ENCODE peak calls at places on chromosomes 3 and 15, in nine cellular contexts. One of them, this sample, is unnamed.

GRCh38 chr3:43155464-43156121 is 49.7 kb upstream of the POMGNT2 start:
- DNase-seq in iPS DF 6.9: peak
- DNase-seq in ELR: peak
- DNase-seq in cardiac muscle cell: peak
- DNase-seq in psoas muscle: peak
- DNase-seq in transverse colon: peak
- DNase-seq in glutamatergic neuron: peak
- DNase-seq in NAMALWA: no peak
- DNase-seq in effector CD4-positive, alpha-beta T cell: no peak
- DNase-seq in this sample: peak

GRCh38 chr15:68325721-68326120 is 48.2 kb downstream of the FEM1B start:
- DNase-seq in ELR: no peak
- DNase-seq in psoas muscle: no peak
- DNase-seq in iPS DF 6.9: no peak
- DNase-seq in effector CD4-positive, alpha-beta T cell: no peak
- DNase-seq in glutamatergic neuron: no peak
- DNase-seq in cardiac muscle cell: no peak
- DNase-seq in NAMALWA: no peak
- DNase-seq in transverse colon: no peak
- DNase-seq in this sample: no peak

GRCh38 chr15:82086243-82086995 is 40.6 kb upstream of the MEX3B start:
- DNase-seq in effector CD4-positive, alpha-beta T cell: no peak
- DNase-seq in transverse colon: no peak
- DNase-seq in iPS DF 6.9: no peak
- DNase-seq in cardiac muscle cell: no peak
- DNase-seq in NAMALWA: no peak
- DNase-seq in ELR: no peak
- DNase-seq in psoas muscle: no peak
- DNase-seq in glutamatergic neuron: no peak
- DNase-seq in this sample: no peak

GRCh38 chr3:43014216-43014615 is 35.1 kb downstream of the GASK1A start:
- DNase-seq in iPS DF 6.9: no peak
- DNase-seq in psoas muscle: no peak
- DNase-seq in ELR: no peak
- DNase-seq in glutamatergic neuron: no peak
- DNase-seq in cardiac muscle cell: no peak
- DNase-seq in NAMALWA: no peak
- DNase-seq in transverse colon: no peak
- DNase-seq in effector CD4-positive, alpha-beta T cell: no peak
- DNase-seq in this sample: no peak

GRCh38 chr15:41942886-41943285 is 29.5 kb downstream of the EHD4 start:
- DNase-seq in ELR: no peak
- DNase-seq in transverse colon: no peak
- DNase-seq in NAMALWA: no peak
- DNase-seq in cardiac muscle cell: no peak
- DNase-seq in glutamatergic neuron: no peak
- DNase-seq in effector CD4-positive, alpha-beta T cell: no peak
- DNase-seq in iPS DF 6.9: no peak
- DNase-seq in psoas muscle: no peak
- DNase-seq in this sample: peak

GRCh38 chr3:115475178-115476041 is 147.9 kb upstream of the GAP43 start:
- DNase-seq in iPS DF 6.9: no peak
- DNase-seq in glutamatergic neuron: no peak
- DNase-seq in NAMALWA: no peak
- DNase-seq in psoas muscle: no peak
- DNase-seq in cardiac muscle cell: peak
- DNase-seq in transverse colon: no peak
- DNase-seq in effector CD4-positive, alpha-beta T cell: no peak
- DNase-seq in ELR: no peak
- DNase-seq in this sample: no peak

GRCh38 chr3:195883801-195884200 is 24.6 kb downstream of the TNK2 start:
- DNase-seq in effector CD4-positive, alpha-beta T cell: no peak
- DNase-seq in glutamatergic neuron: no peak
- DNase-seq in psoas muscle: no peak
- DNase-seq in ELR: no peak
- DNase-seq in transverse colon: no peak
- DNase-seq in NAMALWA: no peak
- DNase-seq in iPS DF 6.9: no peak
- DNase-seq in cardiac muscle cell: no peak
- DNase-seq in this sample: no peak

GRCh38 chr15:65355173-65355982 is 22.4 kb downstream of the IGDCC3 start:
- DNase-seq in effector CD4-positive, alpha-beta T cell: no peak
- DNase-seq in cardiac muscle cell: peak
- DNase-seq in transverse colon: no peak
- DNase-seq in ELR: no peak
- DNase-seq in iPS DF 6.9: no peak
- DNase-seq in psoas muscle: no peak
- DNase-seq in glutamatergic neuron: peak
- DNase-seq in NAMALWA: no peak
- DNase-seq in this sample: peak

GRCh38 chr3:89649431-89649830 is 542.0 kb downstream of the EPHA3 start:
- DNase-seq in psoas muscle: no peak
- DNase-seq in effector CD4-positive, alpha-beta T cell: no peak
- DNase-seq in cardiac muscle cell: no peak
- DNase-seq in iPS DF 6.9: no peak
- DNase-seq in ELR: no peak
- DNase-seq in transverse colon: no peak
- DNase-seq in glutamatergic neuron: no peak
- DNase-seq in NAMALWA: no peak
- DNase-seq in this sample: no peak

GRCh38 chr15:48924528-48925393 is 39.0 kb downstream of the SHC4 start:
- DNase-seq in NAMALWA: no peak
- DNase-seq in glutamatergic neuron: no peak
- DNase-seq in ELR: no peak
- DNase-seq in psoas muscle: no peak
- DNase-seq in transverse colon: no peak
- DNase-seq in effector CD4-positive, alpha-beta T cell: no peak
- DNase-seq in iPS DF 6.9: no peak
- DNase-seq in cardiac muscle cell: no peak
- DNase-seq in this sample: no peak

GRCh38 chr3:89059201-89059600 is 48.2 kb upstream of the EPHA3 start:
- DNase-seq in effector CD4-positive, alpha-beta T cell: no peak
- DNase-seq in psoas muscle: peak
- DNase-seq in NAMALWA: no peak
- DNase-seq in iPS DF 6.9: no peak
- DNase-seq in ELR: peak
- DNase-seq in transverse colon: no peak
- DNase-seq in cardiac muscle cell: no peak
- DNase-seq in glutamatergic neuron: no peak
- DNase-seq in this sample: no peak

GRCh38 chr3:158718490-158719170 is 13.6 kb downstream of the RARRES1 start:
- DNase-seq in ELR: peak
- DNase-seq in transverse colon: peak
- DNase-seq in cardiac muscle cell: no peak
- DNase-seq in glutamatergic neuron: no peak
- DNase-seq in psoas muscle: no peak
- DNase-seq in NAMALWA: no peak
- DNase-seq in iPS DF 6.9: no peak
- DNase-seq in effector CD4-positive, alpha-beta T cell: no peak
- DNase-seq in this sample: no peak

GRCh38 chr3:178195824-178196223 is 340.4 kb upstream of the KCNMB2 start:
- DNase-seq in cardiac muscle cell: no peak
- DNase-seq in effector CD4-positive, alpha-beta T cell: no peak
- DNase-seq in psoas muscle: no peak
- DNase-seq in ELR: peak
- DNase-seq in NAMALWA: no peak
- DNase-seq in transverse colon: no peak
- DNase-seq in iPS DF 6.9: no peak
- DNase-seq in glutamatergic neuron: no peak
- DNase-seq in this sample: no peak

GRCh38 chr15:63465104-63465503 is 39.3 kb upstream of the USP3 start:
- DNase-seq in ELR: peak
- DNase-seq in glutamatergic neuron: no peak
- DNase-seq in effector CD4-positive, alpha-beta T cell: no peak
- DNase-seq in cardiac muscle cell: no peak
- DNase-seq in psoas muscle: no peak
- DNase-seq in transverse colon: no peak
- DNase-seq in NAMALWA: no peak
- DNase-seq in iPS DF 6.9: no peak
- DNase-seq in this sample: no peak

GRCh38 chr15:63950911-63951481 is 95.3 kb downstream of the DAPK2 start:
- DNase-seq in iPS DF 6.9: no peak
- DNase-seq in NAMALWA: no peak
- DNase-seq in psoas muscle: no peak
- DNase-seq in effector CD4-positive, alpha-beta T cell: no peak
- DNase-seq in transverse colon: no peak
- DNase-seq in glutamatergic neuron: no peak
- DNase-seq in cardiac muscle cell: no peak
- DNase-seq in ELR: peak
- DNase-seq in this sample: no peak

GRCh38 chr15:68149059-68149458 is 56.1 kb downstream of the CALML4 start:
- DNase-seq in effector CD4-positive, alpha-beta T cell: no peak
- DNase-seq in cardiac muscle cell: no peak
- DNase-seq in transverse colon: no peak
- DNase-seq in psoas muscle: no peak
- DNase-seq in iPS DF 6.9: no peak
- DNase-seq in glutamatergic neuron: no peak
- DNase-seq in NAMALWA: no peak
- DNase-seq in ELR: peak
- DNase-seq in this sample: no peak

GRCh38 chr3:123084738-123085237 is 18.0 kb downstream of the PDIA5 start:
- DNase-seq in transverse colon: no peak
- DNase-seq in psoas muscle: no peak
- DNase-seq in ELR: peak
- DNase-seq in iPS DF 6.9: no peak
- DNase-seq in glutamatergic neuron: no peak
- DNase-seq in NAMALWA: no peak
- DNase-seq in cardiac muscle cell: no peak
- DNase-seq in effector CD4-positive, alpha-beta T cell: no peak
- DNase-seq in this sample: peak

GRCh38 chr3:142274908-142275307 is 49.5 kb upstream of the GK5 start:
- DNase-seq in cardiac muscle cell: no peak
- DNase-seq in effector CD4-positive, alpha-beta T cell: no peak
- DNase-seq in psoas muscle: no peak
- DNase-seq in iPS DF 6.9: no peak
- DNase-seq in glutamatergic neuron: no peak
- DNase-seq in transverse colon: no peak
- DNase-seq in NAMALWA: no peak
- DNase-seq in ELR: no peak
- DNase-seq in this sample: no peak

GRCh38 chr15:80404719-80405553 is 754 bp downstream of the ARNT2 start:
- DNase-seq in psoas muscle: peak
- DNase-seq in transverse colon: no peak
- DNase-seq in glutamatergic neuron: peak
- DNase-seq in iPS DF 6.9: no peak
- DNase-seq in cardiac muscle cell: peak
- DNase-seq in NAMALWA: no peak
- DNase-seq in ELR: peak
- DNase-seq in effector CD4-positive, alpha-beta T cell: no peak
- DNase-seq in this sample: peak

GRCh38 chr15:77986891-77987764 is 90.4 kb downstream of the TBC1D2B start:
- DNase-seq in NAMALWA: no peak
- DNase-seq in glutamatergic neuron: no peak
- DNase-seq in ELR: no peak
- DNase-seq in cardiac muscle cell: no peak
- DNase-seq in iPS DF 6.9: no peak
- DNase-seq in effector CD4-positive, alpha-beta T cell: no peak
- DNase-seq in psoas muscle: no peak
- DNase-seq in transverse colon: no peak
- DNase-seq in this sample: peak

GRCh38 chr15:24856397-24857093 is 98.2 kb upstream of the SNRPN start:
- DNase-seq in glutamatergic neuron: peak
- DNase-seq in effector CD4-positive, alpha-beta T cell: no peak
- DNase-seq in psoas muscle: no peak
- DNase-seq in NAMALWA: no peak
- DNase-seq in ELR: no peak
- DNase-seq in transverse colon: peak
- DNase-seq in cardiac muscle cell: peak
- DNase-seq in iPS DF 6.9: peak
- DNase-seq in this sample: peak

GRCh38 chr3:180280601-180281000 is 243.9 kb upstream of the PEX5L start:
- DNase-seq in cardiac muscle cell: no peak
- DNase-seq in psoas muscle: no peak
- DNase-seq in effector CD4-positive, alpha-beta T cell: no peak
- DNase-seq in iPS DF 6.9: no peak
- DNase-seq in transverse colon: no peak
- DNase-seq in NAMALWA: no peak
- DNase-seq in glutamatergic neuron: no peak
- DNase-seq in ELR: peak
- DNase-seq in this sample: no peak

GRCh38 chr3:95615592-95616310 is 1198.6 kb upstream of the EPHA6 start:
- DNase-seq in psoas muscle: no peak
- DNase-seq in NAMALWA: no peak
- DNase-seq in transverse colon: no peak
- DNase-seq in ELR: no peak
- DNase-seq in effector CD4-positive, alpha-beta T cell: no peak
- DNase-seq in glutamatergic neuron: no peak
- DNase-seq in cardiac muscle cell: no peak
- DNase-seq in iPS DF 6.9: no peak
- DNase-seq in this sample: no peak

GRCh38 chr15:50627351-50628055 is 59.1 kb downstream of the TRPM7 start:
- DNase-seq in cardiac muscle cell: no peak
- DNase-seq in glutamatergic neuron: no peak
- DNase-seq in transverse colon: no peak
- DNase-seq in effector CD4-positive, alpha-beta T cell: no peak
- DNase-seq in iPS DF 6.9: no peak
- DNase-seq in ELR: peak
- DNase-seq in psoas muscle: no peak
- DNase-seq in NAMALWA: no peak
- DNase-seq in this sample: no peak

GRCh38 chr3:9130318-9131110 is 118.9 kb downstream of the SRGAP3 start:
- DNase-seq in ELR: no peak
- DNase-seq in NAMALWA: no peak
- DNase-seq in iPS DF 6.9: no peak
- DNase-seq in psoas muscle: no peak
- DNase-seq in effector CD4-positive, alpha-beta T cell: no peak
- DNase-seq in transverse colon: no peak
- DNase-seq in cardiac muscle cell: no peak
- DNase-seq in glutamatergic neuron: no peak
- DNase-seq in this sample: no peak

GRCh38 chr3:191476053-191476787 is 15.3 kb downstream of the PYDC2 start:
- DNase-seq in transverse colon: no peak
- DNase-seq in glutamatergic neuron: no peak
- DNase-seq in cardiac muscle cell: no peak
- DNase-seq in NAMALWA: no peak
- DNase-seq in iPS DF 6.9: no peak
- DNase-seq in psoas muscle: no peak
- DNase-seq in effector CD4-positive, alpha-beta T cell: no peak
- DNase-seq in ELR: peak
- DNase-seq in this sample: no peak

GRCh38 chr3:170864525-170865208 is 5.3 kb downstream of the RPL22L1 start:
- DNase-seq in cardiac muscle cell: no peak
- DNase-seq in effector CD4-positive, alpha-beta T cell: no peak
- DNase-seq in glutamatergic neuron: no peak
- DNase-seq in psoas muscle: no peak
- DNase-seq in transverse colon: no peak
- DNase-seq in ELR: peak
- DNase-seq in iPS DF 6.9: no peak
- DNase-seq in NAMALWA: peak
- DNase-seq in this sample: no peak

GRCh38 chr15:71542836-71543235 is 267.5 kb upstream of the NR2E3 start:
- DNase-seq in cardiac muscle cell: no peak
- DNase-seq in iPS DF 6.9: no peak
- DNase-seq in NAMALWA: no peak
- DNase-seq in transverse colon: no peak
- DNase-seq in effector CD4-positive, alpha-beta T cell: no peak
- DNase-seq in glutamatergic neuron: no peak
- DNase-seq in psoas muscle: no peak
- DNase-seq in ELR: peak
- DNase-seq in this sample: no peak

GRCh38 chr15:98616397-98616796 is 31.9 kb upstream of the IGF1R start:
- DNase-seq in effector CD4-positive, alpha-beta T cell: no peak
- DNase-seq in cardiac muscle cell: no peak
- DNase-seq in glutamatergic neuron: no peak
- DNase-seq in iPS DF 6.9: no peak
- DNase-seq in psoas muscle: no peak
- DNase-seq in transverse colon: no peak
- DNase-seq in ELR: no peak
- DNase-seq in NAMALWA: no peak
- DNase-seq in this sample: no peak

GRCh38 chr15:68806220-68807105 is 14.2 kb downstream of the ANP32A start:
- DNase-seq in psoas muscle: no peak
- DNase-seq in cardiac muscle cell: no peak
- DNase-seq in ELR: no peak
- DNase-seq in NAMALWA: no peak
- DNase-seq in effector CD4-positive, alpha-beta T cell: no peak
- DNase-seq in transverse colon: peak
- DNase-seq in glutamatergic neuron: no peak
- DNase-seq in iPS DF 6.9: no peak
- DNase-seq in this sample: no peak

GRCh38 chr3:150202696-150203095 is 205.4 kb upstream of the TSC22D2 start:
- DNase-seq in psoas muscle: no peak
- DNase-seq in iPS DF 6.9: no peak
- DNase-seq in glutamatergic neuron: no peak
- DNase-seq in cardiac muscle cell: no peak
- DNase-seq in ELR: no peak
- DNase-seq in NAMALWA: no peak
- DNase-seq in effector CD4-positive, alpha-beta T cell: no peak
- DNase-seq in transverse colon: no peak
- DNase-seq in this sample: no peak

This sample was measured in H9.